ENCODE peak calls at places on chromosome 2, in six cellular contexts. K is A549, Z is thoracic aorta, Y is AG09309, X is epithelial cell of esophagus, U is DND-41. A is an unnamed sample.

GRCh38 chr2:6780765-6781274 is 84.9 kb downstream of the CMPK2 start:
- DNase-seq in K (no peak), Z (no peak), Y (no peak), X (no peak), U (peak), A (peak)

GRCh38 chr2:159612255-159612901 is 4.0 kb downstream of the BAZ2B start:
- DNase-seq in K (no peak), Z (no peak), Y (no peak), X (peak), U (no peak), A (no peak)

GRCh38 chr2:100641115-100641415 is 78.3 kb downstream of the PDCL3 start:
- DNase-seq in K (no peak), Z (no peak), Y (no peak), X (no peak), U (no peak), A (no peak)

GRCh38 chr2:164935467-164935807 is 19.9 kb downstream of the SLC38A11 start:
- DNase-seq in K (no peak), Z (no peak), Y (no peak), X (no peak), U (no peak), A (no peak)

GRCh38 chr2:143480586-143481230 is 351.5 kb downstream of the ARHGAP15 start:
- DNase-seq in K (no peak), Z (no peak), Y (no peak), X (no peak), U (no peak), A (no peak)

GRCh38 chr2:203446071-203446481 is 89.0 kb downstream of the RAPH1 start:
- DNase-seq in K (no peak), Z (no peak), Y (no peak), X (peak), U (no peak), A (no peak)

GRCh38 chr2:48230834-48231233 is 299.1 kb upstream of the STON1 start:
- DNase-seq in K (no peak), Z (no peak), Y (no peak), X (no peak), U (no peak), A (no peak)

GRCh38 chr2:31011565-31011964 is 126.7 kb downstream of the GALNT14 start:
- DNase-seq in K (no peak), Z (no peak), Y (no peak), X (no peak), U (no peak), A (no peak)

GRCh38 chr2:65634304-65634703 is 201.9 kb upstream of the SPRED2 start:
- DNase-seq in K (no peak), Z (no peak), Y (no peak), X (no peak), U (no peak), A (no peak)

GRCh38 chr2:195836002-195836401 is 179.0 kb downstream of the SLC39A10 start:
- DNase-seq in K (no peak), Z (no peak), Y (no peak), X (no peak), U (no peak), A (no peak)
- H3K4me3 ChIP-seq in K (no peak), Z (no peak), Y (no peak), X (no peak), U (no peak), A (no peak)

DNA sequence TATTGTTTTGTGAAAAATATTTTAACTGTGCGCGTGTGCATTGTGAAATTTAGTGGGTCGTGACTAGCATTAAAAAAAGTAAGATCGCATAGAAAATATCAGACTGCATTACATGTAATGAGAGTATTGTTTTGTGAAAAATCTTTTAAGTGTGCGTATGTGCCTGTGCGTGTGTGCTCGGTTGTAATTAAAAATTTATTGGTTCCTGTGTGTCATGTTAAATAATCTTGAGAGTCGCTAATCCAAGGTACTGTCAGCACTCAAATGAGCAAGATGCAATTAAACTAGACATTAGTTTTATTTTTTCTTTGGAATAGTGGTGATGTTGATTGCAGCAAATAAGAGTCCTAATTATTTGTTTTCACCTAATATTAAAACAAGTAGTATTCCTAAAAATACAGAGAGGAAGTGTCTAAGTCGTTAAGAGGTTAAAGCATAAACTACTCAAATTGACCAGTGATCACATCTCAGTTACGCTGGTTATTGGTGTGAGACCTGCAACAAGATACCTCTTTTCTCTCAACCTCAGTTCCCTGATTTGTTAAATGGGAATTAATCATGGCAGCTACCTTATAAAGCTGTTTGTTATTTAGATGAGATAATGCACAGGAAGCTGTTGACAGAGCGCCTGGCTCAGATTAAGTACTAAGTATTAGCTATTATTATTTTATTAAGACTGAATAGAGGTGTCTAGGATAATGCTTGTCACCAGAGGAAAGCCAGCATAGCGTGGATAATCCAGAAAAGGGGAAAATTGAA is 1.9 kb downstream of the ZDBF2 start:
- DNase-seq in K (no peak), Z (no peak), Y (no peak), X (no peak), U (no peak), A (no peak)
- H3K4me3 ChIP-seq in K (peak), Z (no peak), Y (no peak), X (peak), U (no peak), A (peak)

DNA sequence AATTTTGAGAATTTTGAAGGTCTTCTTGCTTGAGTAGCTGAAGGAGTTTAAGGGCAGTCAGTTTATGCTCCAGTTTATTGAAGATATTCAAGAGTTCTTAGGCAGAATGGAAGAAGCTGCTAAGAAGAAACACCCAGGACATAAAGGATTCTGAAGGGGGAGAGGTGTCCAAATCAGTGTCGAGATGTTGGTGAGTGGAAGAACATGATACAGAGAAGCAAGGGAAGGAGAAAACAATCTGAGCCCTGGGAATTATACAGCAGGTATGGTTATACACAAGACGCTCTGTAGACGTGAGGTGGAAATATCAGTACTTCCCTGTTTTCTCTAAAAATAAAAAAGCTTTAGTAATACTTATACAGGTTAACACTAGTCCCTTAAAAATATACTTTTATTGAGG is 60.1 kb downstream of the CLIP4 start:
- DNase-seq in K (no peak), Z (no peak), Y (no peak), X (no peak), U (no peak), A (no peak)
- H3K4me3 ChIP-seq in K (no peak), Z (no peak), Y (no peak), X (no peak), U (no peak), A (peak)

GRCh38 chr2:223050900-223051299 is 1.1 kb upstream of the KCNE4 start:
- DNase-seq in K (no peak), Z (no peak), Y (no peak), X (no peak), U (no peak), A (no peak)
- H3K4me3 ChIP-seq in K (no peak), Z (peak), Y (no peak), X (no peak), U (no peak), A (peak)

GRCh38 chr2:23380562-23381065 is 4.4 kb upstream of the KLHL29 start:
- DNase-seq in K (no peak), Z (no peak), Y (no peak), X (no peak), U (peak), A (no peak)
- H3K4me3 ChIP-seq in K (no peak), Z (no peak), Y (no peak), X (no peak), U (peak), A (peak)

DNA sequence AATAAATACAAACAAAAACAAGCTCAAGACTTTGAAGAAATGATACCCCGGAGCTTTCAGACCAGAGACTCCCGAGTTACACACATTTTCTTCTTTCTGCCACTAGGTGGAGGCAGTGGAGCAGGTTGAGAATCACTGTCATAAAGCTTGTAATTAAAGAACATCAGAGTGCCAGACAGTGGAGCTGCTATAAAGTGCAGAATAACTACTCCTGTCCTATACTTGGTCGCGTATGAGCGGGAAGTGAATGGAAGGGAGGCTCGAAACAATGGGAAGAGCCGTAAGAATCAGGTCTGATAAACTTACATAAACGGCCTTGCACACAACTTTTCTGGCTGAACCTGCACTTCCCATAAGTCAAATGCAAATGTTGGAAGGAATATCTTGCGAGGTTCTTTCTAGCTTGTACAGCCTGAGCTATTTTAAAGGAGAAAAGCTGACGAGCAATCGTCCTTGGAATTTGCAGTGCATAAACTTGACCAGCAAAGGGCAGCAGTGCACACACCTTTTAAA is 189.0 kb downstream of the RPIA start:
- DNase-seq in K (peak), Z (no peak), Y (peak), X (peak), U (peak), A (no peak)
- H3K4me3 ChIP-seq in K (no peak), Z (peak), Y (no peak), X (no peak), U (no peak), A (no peak)

GRCh38 chr2:146867472-146867986 is 977.3 kb upstream of the ACVR2A start:
- DNase-seq in K (no peak), Z (no peak), Y (no peak), X (no peak), U (no peak), A (no peak)
- H3K4me3 ChIP-seq in K (no peak), Z (no peak), Y (no peak), X (no peak), U (no peak), A (no peak)

GRCh38 chr2:101706819-101707177 is 9.3 kb downstream of the MAP4K4 start:
- DNase-seq in K (no peak), Z (no peak), Y (no peak), X (no peak), U (peak), A (no peak)
- H3K4me3 ChIP-seq in K (no peak), Z (no peak), Y (no peak), X (no peak), U (no peak), A (no peak)